ENCODE peak calls at places on chromosome 13, in seven cellular contexts. K is H9, G is IMR-90, F is OCI-LY7, N is A549, W is keratinocyte, E is PC-9. P is an unnamed sample.

GRCh38 chr13:28059214-28059613 is 41.2 kb downstream of the FLT3 start:
- DNase-seq in K (peak; percentile 59), G (peak; percentile 15), F (peak; percentile 42), N (peak; percentile 33), W (no peak), E (peak; percentile 12), P (no peak)

GRCh38 chr13:21719463-21719862 is 48.6 kb downstream of the FGF9 start:
- DNase-seq in K (no peak), G (no peak), F (no peak), N (no peak), W (no peak), E (no peak), P (no peak)

GRCh38 chr13:105598551-105598950 is 936.9 kb downstream of the EFNB2 start:
- DNase-seq in K (no peak), G (peak; percentile 52), F (no peak), N (no peak), W (no peak), E (no peak), P (no peak)

GRCh38 chr13:44231786-44232516 is 141.7 kb upstream of the SERP2 start:
- DNase-seq in K (peak; percentile 89), G (peak; percentile 96), F (no peak), N (peak; percentile 84), W (peak; percentile 87), E (peak; percentile 89), P (no peak)

GRCh38 chr13:65461590-65461989 is 1768.5 kb downstream of the PCDH9 start:
- DNase-seq in K (no peak), G (peak; percentile 83), F (no peak), N (no peak), W (no peak), E (peak; percentile 10), P (no peak)

GRCh38 chr13:85445534-85445933 is 353.7 kb downstream of the SLITRK6 start:
- DNase-seq in K (no peak), G (no peak), F (no peak), N (no peak), W (no peak), E (no peak), P (no peak)

GRCh38 chr13:37640499-37640898 is 41.9 kb upstream of the POSTN start:
- DNase-seq in K (no peak), G (peak; percentile 86), F (peak; percentile 18), N (peak; percentile 4), W (no peak), E (peak; percentile 7), P (no peak)

GRCh38 chr13:108681986-108682562 is 52.7 kb downstream of the MYO16 start:
- DNase-seq in K (no peak), G (peak; percentile 45), F (no peak), N (no peak), W (no peak), E (no peak), P (no peak)

GRCh38 chr13:85313761-85314503 is 485.3 kb downstream of the SLITRK6 start:
- DNase-seq in K (no peak), G (peak; percentile 46), F (no peak), N (peak; percentile 0), W (peak; percentile 9), E (peak; percentile 1), P (no peak)

GRCh38 chr13:40013554-40013953 is 358.1 kb downstream of the COG6 start:
- DNase-seq in K (no peak), G (no peak), F (no peak), N (no peak), W (no peak), E (no peak), P (no peak)

GRCh38 chr13:24251525-24251924 is 57.9 kb upstream of the C1QTNF9 start:
- DNase-seq in K (no peak), G (no peak), F (no peak), N (no peak), W (no peak), E (no peak), P (no peak)

GRCh38 chr13:71880753-71881541 is 13.9 kb upstream of the DACH1 start:
- DNase-seq in K (no peak), G (no peak), F (no peak), N (no peak), W (no peak), E (no peak), P (no peak)

GRCh38 chr13:81058211-81058915 is 717.4 kb upstream of the SPRY2 start:
- DNase-seq in K (no peak), G (no peak), F (no peak), N (no peak), W (peak; percentile 17), E (no peak), P (no peak)

GRCh38 chr13:101397742-101398141 is 18.6 kb downstream of the NALCN start:
- DNase-seq in K (no peak), G (peak; percentile 92), F (no peak), N (no peak), W (no peak), E (no peak), P (no peak)

GRCh38 chr13:30454991-30455390 is 10.7 kb downstream of the HMGB1 start:
- DNase-seq in K (no peak), G (no peak), F (no peak), N (no peak), W (no peak), E (no peak), P (no peak)
- H3K4me2 ChIP-seq in K (no peak overlapping the region), G (no peak overlapping the region), F (peak overlapping the region; percentile 7), N (no peak overlapping the region), W (no peak overlapping the region), E (no peak overlapping the region), P (no peak overlapping the region)

GRCh38 chr13:50909605-50910482 is at the start of gene RNASEH2B:
- DNase-seq in K (peak; percentile 78), G (peak; percentile 40), F (peak; percentile 93), N (peak; percentile 52), W (no peak), E (peak; percentile 71), P (no peak)

GRCh38 chr13:50911937-50912624 is 2.5 kb downstream of the RNASEH2B start:
- DNase-seq in K (peak; percentile 90), G (peak; percentile 90), F (peak; percentile 98), N (peak; percentile 58), W (peak; percentile 40), E (peak; percentile 75), P (peak; percentile 88)

GRCh38 chr13:50910483-50910805 is 853 bp downstream of the RNASEH2B start:
- DNase-seq in K (peak; percentile 61), G (peak; percentile 42), F (peak; percentile 54), N (peak; percentile 25), W (no peak), E (peak; percentile 38), P (no peak)

GRCh38 chr13:50912851-50913250 is 3.3 kb downstream of the RNASEH2B start:
- DNase-seq in K (no peak), G (peak; percentile 55), F (no peak), N (no peak), W (no peak), E (no peak), P (no peak)

GRCh38 chr13:50911051-50911690 is 1.6 kb downstream of the RNASEH2B start:
- DNase-seq in K (no peak), G (no peak), F (peak; percentile 68), N (no peak), W (no peak), E (no peak), P (no peak)
- H3K4me2 ChIP-seq in K (peak overlapping the region; percentile 58), G (peak overlapping the region; percentile 68), F (peak overlapping the region; percentile 84), N (peak overlapping the region; percentile 95), W (peak overlapping the region; percentile 99), E (peak overlapping the region; percentile 81), P (peak overlapping the region; percentile 98)

GRCh38 chr13:60590775-60591174 is 193.8 kb downstream of the TDRD3 start:
- DNase-seq in K (no peak), G (no peak), F (no peak), N (no peak), W (no peak), E (no peak), P (no peak)

GRCh38 chr13:60591348-60591747 is 194.3 kb downstream of the TDRD3 start:
- DNase-seq in K (no peak), G (peak; percentile 48), F (no peak), N (no peak), W (peak; percentile 7), E (no peak), P (no peak)
- H3K4me2 ChIP-seq in K (no peak overlapping the region), G (peak overlapping the region; percentile 8), F (no peak overlapping the region), N (no peak overlapping the region), W (peak overlapping the region; percentile 4), E (no peak overlapping the region), P (no peak overlapping the region)

GRCh38 chr13:25756916-25757315 is 294.9 kb downstream of the SHISA2 start:
- DNase-seq in K (no peak), G (no peak), F (no peak), N (no peak), W (no peak), E (no peak), P (no peak)

GRCh38 chr13:25756251-25756650 is 295.6 kb downstream of the SHISA2 start:
- DNase-seq in K (no peak), G (no peak), F (no peak), N (no peak), W (no peak), E (no peak), P (no peak)

GRCh38 chr13:25753976-25754375 is 297.8 kb downstream of the SHISA2 start:
- DNase-seq in K (no peak), G (no peak), F (no peak), N (no peak), W (no peak), E (no peak), P (no peak)

GRCh38 chr13:25752957-25753540 is 298.8 kb downstream of the SHISA2 start:
- DNase-seq in K (no peak), G (peak; percentile 36), F (no peak), N (no peak), W (no peak), E (no peak), P (no peak)
- H3K4me2 ChIP-seq in K (no peak overlapping the region), G (no peak overlapping the region), F (no peak overlapping the region), N (no peak overlapping the region), W (peak overlapping the region; percentile 48), E (no peak overlapping the region), P (no peak overlapping the region)

DNA sequence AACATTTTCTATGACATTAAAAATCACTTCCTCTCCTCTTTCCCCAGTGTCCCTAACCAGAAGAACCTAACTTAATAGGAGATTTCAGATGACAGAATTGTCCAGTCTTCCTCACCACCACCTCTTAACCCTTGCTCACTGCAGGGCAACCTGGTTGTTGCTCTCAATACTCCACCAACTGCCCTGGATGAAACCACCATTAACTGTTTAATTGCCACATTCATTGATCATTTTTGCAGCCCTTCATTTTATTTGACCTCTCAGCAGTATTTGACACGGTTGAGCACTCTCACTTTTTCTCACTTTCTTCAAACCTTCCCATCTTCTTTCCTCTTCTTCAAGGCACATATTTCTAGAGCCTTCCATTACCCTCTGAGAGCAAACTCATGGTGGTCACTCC is 84.0 kb downstream of the MBNL2 start:
- DNase-seq in K (no peak), G (no peak), F (no peak), N (no peak), W (no peak), E (no peak), P (no peak)
- H3K4me2 ChIP-seq in K (no peak overlapping the region), G (no peak overlapping the region), F (no peak overlapping the region), N (peak overlapping the region; percentile 80), W (peak overlapping the region; percentile 24), E (no peak overlapping the region), P (no peak overlapping the region)

DNA sequence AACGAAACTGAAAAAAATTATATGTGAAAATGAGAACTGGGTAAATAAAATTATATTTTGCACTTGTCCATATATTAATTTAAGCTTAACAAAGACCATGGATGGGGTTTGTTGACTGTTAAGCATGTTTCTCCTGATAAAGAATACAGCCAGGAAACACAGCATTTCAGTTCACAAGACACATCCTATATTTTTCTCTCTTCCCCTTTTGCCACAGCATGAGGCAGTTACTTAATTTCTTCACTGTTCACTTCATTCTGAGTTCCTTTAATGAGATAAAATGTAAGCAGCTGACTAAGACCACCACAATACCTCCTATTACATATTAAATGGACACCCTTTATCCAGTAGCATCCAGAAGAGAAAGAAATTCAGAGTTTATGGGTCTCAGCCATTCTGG is 64.0 kb downstream of the RXFP2 start:
- DNase-seq in K (no peak), G (no peak), F (no peak), N (no peak), W (no peak), E (no peak), P (no peak)
- H3K4me2 ChIP-seq in K (no peak overlapping the region), G (no peak overlapping the region), F (no peak overlapping the region), N (no peak overlapping the region), W (no peak overlapping the region), E (no peak overlapping the region), P (no peak overlapping the region)